ENCODE peak calls at places on chromosomes 3 and 15, in six cellular contexts. V is WTC11, Z is HepG2, E is HCT116, W is A549, H is endothelial cell of umbilical vein. M is an unnamed sample.

GRCh38 chr15:41347236-41347635 is 14.6 kb downstream of the NUSAP1 start:
- DNase-seq in V (no peak), Z (no peak), E (no peak), W (no peak), H (peak), M (no peak)

GRCh38 chr3:174330303-174330702 is 528.8 kb upstream of the NAALADL2 start:
- DNase-seq in V (no peak), Z (no peak), E (no peak), W (no peak), H (peak), M (no peak)

GRCh38 chr3:177468331-177468730 is 271.0 kb upstream of the TBL1XR1 start:
- DNase-seq in V (no peak), Z (no peak), E (no peak), W (no peak), H (no peak), M (no peak)

GRCh38 chr15:63434567-63435219 is 53.0 kb upstream of the CA12 start:
- DNase-seq in V (no peak), Z (no peak), E (no peak), W (no peak), H (no peak), M (no peak)

GRCh38 chr3:151537751-151538150 is 76.9 kb upstream of the IGSF10 start:
- DNase-seq in V (no peak), Z (no peak), E (no peak), W (no peak), H (no peak), M (no peak)

GRCh38 chr15:59622289-59622688 is 10.7 kb downstream of the GCNT3 start:
- DNase-seq in V (peak), Z (peak), E (peak), W (peak), H (peak), M (no peak)

GRCh38 chr3:22937536-22937935 is 265.6 kb upstream of the UBE2E2 start:
- DNase-seq in V (no peak), Z (no peak), E (no peak), W (no peak), H (no peak), M (no peak)

GRCh38 chr15:73130830-73131229 is 78.6 kb downstream of the NEO1 start:
- DNase-seq in V (no peak), Z (no peak), E (no peak), W (no peak), H (no peak), M (no peak)

GRCh38 chr3:123808812-123809211 is 75.3 kb downstream of the MYLK start:
- DNase-seq in V (no peak), Z (peak), E (no peak), W (no peak), H (no peak), M (no peak)

GRCh38 chr15:92915766-92916435 is 15.8 kb downstream of the CHD2 start:
- DNase-seq in V (no peak), Z (no peak), E (no peak), W (no peak), H (peak), M (no peak)

GRCh38 chr3:72997421-72997961 is 880 bp downstream of the PPP4R2 start:
- DNase-seq in V (no peak), Z (peak), E (peak), W (peak), H (peak), M (no peak)

GRCh38 chr15:74433592-74434259 is at the start of gene SEMA7A:
- DNase-seq in V (peak), Z (peak), E (peak), W (peak), H (peak), M (peak)

GRCh38 chr3:73365756-73366397 is 258.9 kb downstream of the PDZRN3 start:
- DNase-seq in V (no peak), Z (no peak), E (no peak), W (no peak), H (no peak), M (no peak)

GRCh38 chr3:195249858-195250464 is 21.0 kb downstream of the XXYLT1 start:
- DNase-seq in V (no peak), Z (no peak), E (no peak), W (no peak), H (no peak), M (no peak)

GRCh38 chr3:170522171-170522570 is 63.7 kb downstream of the SLC7A14 start:
- DNase-seq in V (no peak), Z (no peak), E (no peak), W (no peak), H (no peak), M (no peak)

GRCh38 chr3:112083239-112083638 is 3.0 kb upstream of the C3orf52 start:
- DNase-seq in V (no peak), Z (no peak), E (no peak), W (no peak), H (no peak), M (no peak)

GRCh38 chr15:80695911-80696651 is 971 bp downstream of the ABHD17C start:
- DNase-seq in V (peak), Z (peak), E (no peak), W (peak), H (peak), M (no peak)

GRCh38 chr3:123119388-123119787 is 52.6 kb downstream of the PDIA5 start:
- DNase-seq in V (no peak), Z (no peak), E (no peak), W (no peak), H (no peak), M (no peak)

DNA sequence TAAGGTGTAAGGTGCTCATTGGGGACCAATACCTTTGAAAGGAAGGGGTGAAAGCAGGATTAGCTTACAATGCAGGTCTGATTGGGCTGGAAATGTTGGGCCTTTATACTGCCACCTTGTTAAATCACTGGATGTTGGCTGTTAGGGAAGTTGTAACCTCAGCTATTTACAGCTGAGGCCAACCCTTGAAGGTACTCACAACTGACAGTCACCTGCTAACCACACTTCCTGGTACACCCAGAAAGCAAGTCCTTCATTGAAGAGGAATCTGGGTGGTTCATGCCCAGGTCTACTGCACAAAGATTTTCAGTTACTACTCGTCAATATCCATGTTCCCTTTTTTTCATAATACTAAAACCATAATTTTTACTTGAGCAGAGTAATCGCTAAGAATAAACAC is 65.4 kb upstream of the CLDN18 start:
- DNase-seq in V (no peak), Z (no peak), E (no peak), W (no peak), H (no peak), M (no peak)
- TF ChIP-seq MAX in V (no peak), Z (no peak), E (no peak), W (no peak), H (no peak), M (no peak)

GRCh38 chr15:99996667-99997066 is 263.4 kb upstream of the LYSMD4 start:
- DNase-seq in V (no peak), Z (no peak), E (no peak), W (no peak), H (no peak), M (no peak)
- TF ChIP-seq MAX in V (no peak), Z (no peak), E (no peak), W (no peak), H (no peak), M (no peak)

GRCh38 chr3:71064976-71065763 is 518.4 kb downstream of the FOXP1 start:
- DNase-seq in V (peak), Z (peak), E (no peak), W (peak), H (peak), M (no peak)

GRCh38 chr3:71062037-71062919 is 521.2 kb downstream of the FOXP1 start:
- DNase-seq in V (no peak), Z (no peak), E (no peak), W (no peak), H (peak), M (no peak)

GRCh38 chr3:71064288-71064975 is 519.1 kb downstream of the FOXP1 start:
- DNase-seq in V (peak), Z (peak), E (no peak), W (peak), H (peak), M (no peak)

GRCh38 chr3:71062920-71063767 is 520.4 kb downstream of the FOXP1 start:
- DNase-seq in V (no peak), Z (no peak), E (no peak), W (no peak), H (peak), M (no peak)

GRCh38 chr3:71063768-71064287 is 519.7 kb downstream of the FOXP1 start:
- DNase-seq in V (peak), Z (peak), E (no peak), W (no peak), H (no peak), M (no peak)
- TF ChIP-seq MAX in V (no peak), Z (no peak), E (no peak), W (no peak), H (no peak), M (no peak)

GRCh38 chr3:14523792-14524191 is 16.4 kb downstream of the GRIP2 start:
- DNase-seq in V (no peak), Z (no peak), E (no peak), W (no peak), H (no peak), M (no peak)
- TF ChIP-seq MAX in V (no peak), Z (no peak), E (no peak), W (no peak), H (no peak), M (no peak)

GRCh38 chr3:56467108-56467507 is 1.2 kb downstream of the ERC2 start:
- DNase-seq in V (peak), Z (peak), E (no peak), W (peak), H (peak), M (no peak)
- TF ChIP-seq MAX in V (no peak), Z (no peak), E (no peak), W (no peak), H (no peak), M (no peak)

GRCh38 chr15:69568621-69569020 is 116.0 kb downstream of the RPLP1 start:
- DNase-seq in V (no peak), Z (no peak), E (no peak), W (no peak), H (no peak), M (no peak)
- TF ChIP-seq MAX in V (no peak), Z (no peak), E (no peak), W (no peak), H (no peak), M (no peak)

DNA sequence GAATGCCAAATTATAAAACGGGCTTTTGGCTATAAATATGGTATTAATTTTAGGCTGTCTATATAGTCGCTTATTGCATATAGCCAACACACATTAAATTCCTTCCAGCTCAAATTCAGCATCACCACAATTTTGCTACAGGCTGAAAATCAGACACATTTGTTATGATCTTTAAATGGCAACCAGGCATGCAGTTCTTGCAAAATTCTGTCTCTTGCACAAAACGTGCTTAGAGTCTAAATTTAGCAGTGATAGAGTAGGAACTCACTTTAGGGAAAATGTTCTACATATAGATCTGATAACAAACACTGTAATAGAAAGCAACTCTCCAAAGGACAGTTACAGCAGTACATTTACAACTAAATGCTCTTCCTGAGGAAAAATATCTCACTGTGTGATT is 81.2 kb downstream of the BTD start:
- DNase-seq in V (no peak), Z (no peak), E (no peak), W (no peak), H (peak), M (no peak)
- TF ChIP-seq MAX in V (no peak), Z (no peak), E (no peak), W (no peak), H (no peak), M (no peak)

GRCh38 chr3:11380314-11380713 is 108.1 kb downstream of the ATG7 start:
- DNase-seq in V (no peak), Z (peak), E (no peak), W (no peak), H (peak), M (no peak)
- TF ChIP-seq MAX in V (no peak), Z (no peak), E (no peak), W (no peak), H (no peak), M (no peak)

M was measured in GM12878.